ENCODE peak calls at places on chromosomes 12 and 14, in eight cellular contexts. One of them, this sample, is unnamed. For H3K9me3, the result is how much of the 10 kb centered on the place peaks cover.

GRCh38 chr14:23483216-23483854 is 13.8 kb downstream of the NGDN start:
- DNase-seq in left ventricle myocardium inferior: no peak
- DNase-seq in cardiac muscle cell: peak
- DNase-seq in K562: peak
- DNase-seq in heart left ventricle: no peak
- DNase-seq in adrenal gland: no peak
- DNase-seq in HepG2: peak
- DNase-seq in OCI-LY7: peak
- DNase-seq in this sample: no peak

GRCh38 chr12:65699251-65699650 is 125.0 kb upstream of the HMGA2 start:
- DNase-seq in left ventricle myocardium inferior: no peak
- DNase-seq in cardiac muscle cell: peak
- DNase-seq in K562: no peak
- DNase-seq in heart left ventricle: no peak
- DNase-seq in adrenal gland: no peak
- DNase-seq in HepG2: no peak
- DNase-seq in OCI-LY7: no peak
- DNase-seq in this sample: no peak

GRCh38 chr12:104720346-104721064 is 237.6 kb downstream of the SLC41A2 start:
- DNase-seq in left ventricle myocardium inferior: no peak
- DNase-seq in cardiac muscle cell: peak
- DNase-seq in K562: no peak
- DNase-seq in heart left ventricle: no peak
- DNase-seq in adrenal gland: no peak
- DNase-seq in HepG2: no peak
- DNase-seq in OCI-LY7: no peak
- DNase-seq in this sample: no peak

GRCh38 chr12:53726342-53726741 is 910 bp downstream of the CALCOCO1 start:
- DNase-seq in left ventricle myocardium inferior: no peak
- DNase-seq in cardiac muscle cell: no peak
- DNase-seq in K562: peak
- DNase-seq in heart left ventricle: no peak
- DNase-seq in adrenal gland: no peak
- DNase-seq in HepG2: peak
- DNase-seq in OCI-LY7: peak
- DNase-seq in this sample: no peak

GRCh38 chr12:12449533-12450025 is 92.7 kb downstream of the BORCS5 start:
- DNase-seq in left ventricle myocardium inferior: no peak
- DNase-seq in cardiac muscle cell: peak
- DNase-seq in K562: no peak
- DNase-seq in heart left ventricle: no peak
- DNase-seq in adrenal gland: peak
- DNase-seq in HepG2: peak
- DNase-seq in OCI-LY7: no peak
- DNase-seq in this sample: no peak

GRCh38 chr12:50017047-50017446 is 8.2 kb downstream of the RACGAP1 start:
- DNase-seq in left ventricle myocardium inferior: no peak
- DNase-seq in cardiac muscle cell: peak
- DNase-seq in K562: no peak
- DNase-seq in heart left ventricle: peak
- DNase-seq in adrenal gland: peak
- DNase-seq in HepG2: no peak
- DNase-seq in OCI-LY7: no peak
- DNase-seq in this sample: peak

GRCh38 chr14:51650721-51651387 is 856 bp upstream of the FRMD6 start:
- DNase-seq in left ventricle myocardium inferior: peak
- DNase-seq in cardiac muscle cell: no peak
- DNase-seq in K562: peak
- DNase-seq in heart left ventricle: peak
- DNase-seq in adrenal gland: peak
- DNase-seq in HepG2: no peak
- DNase-seq in OCI-LY7: no peak
- DNase-seq in this sample: no peak

GRCh38 chr12:123853401-123854070 is 91.4 kb downstream of the DNAH10 start:
- DNase-seq in left ventricle myocardium inferior: no peak
- DNase-seq in cardiac muscle cell: no peak
- DNase-seq in K562: no peak
- DNase-seq in heart left ventricle: no peak
- DNase-seq in adrenal gland: no peak
- DNase-seq in HepG2: no peak
- DNase-seq in OCI-LY7: no peak
- DNase-seq in this sample: no peak

GRCh38 chr14:31270196-31270772 is 62.7 kb upstream of the HECTD1 start:
- DNase-seq in left ventricle myocardium inferior: no peak
- DNase-seq in cardiac muscle cell: peak
- DNase-seq in K562: peak
- DNase-seq in heart left ventricle: no peak
- DNase-seq in adrenal gland: peak
- DNase-seq in HepG2: peak
- DNase-seq in OCI-LY7: peak
- DNase-seq in this sample: no peak

GRCh38 chr12:95258146-95258545 is 40.5 kb downstream of the VEZT start:
- DNase-seq in left ventricle myocardium inferior: no peak
- DNase-seq in cardiac muscle cell: no peak
- DNase-seq in K562: no peak
- DNase-seq in heart left ventricle: no peak
- DNase-seq in adrenal gland: no peak
- DNase-seq in HepG2: no peak
- DNase-seq in OCI-LY7: no peak
- DNase-seq in this sample: no peak

GRCh38 chr14:101228949-101229541 is 325.5 kb upstream of the RTL1 start:
- DNase-seq in left ventricle myocardium inferior: no peak
- DNase-seq in cardiac muscle cell: no peak
- DNase-seq in K562: no peak
- DNase-seq in heart left ventricle: no peak
- DNase-seq in adrenal gland: peak
- DNase-seq in HepG2: no peak
- DNase-seq in OCI-LY7: no peak
- DNase-seq in this sample: peak

GRCh38 chr14:95667251-95667693 is 19.0 kb upstream of the TCL1B start:
- DNase-seq in left ventricle myocardium inferior: no peak
- DNase-seq in cardiac muscle cell: no peak
- DNase-seq in K562: no peak
- DNase-seq in heart left ventricle: no peak
- DNase-seq in adrenal gland: no peak
- DNase-seq in HepG2: no peak
- DNase-seq in OCI-LY7: peak
- DNase-seq in this sample: no peak

GRCh38 chr12:76329163-76329562 is 19.1 kb downstream of the BBS10 start:
- DNase-seq in left ventricle myocardium inferior: no peak
- DNase-seq in cardiac muscle cell: peak
- DNase-seq in K562: peak
- DNase-seq in heart left ventricle: no peak
- DNase-seq in adrenal gland: no peak
- DNase-seq in HepG2: no peak
- DNase-seq in OCI-LY7: no peak
- DNase-seq in this sample: no peak

GRCh38 chr12:24551368-24551767 is 397.5 kb downstream of the BCAT1 start:
- DNase-seq in left ventricle myocardium inferior: no peak
- DNase-seq in cardiac muscle cell: no peak
- DNase-seq in K562: no peak
- DNase-seq in heart left ventricle: no peak
- DNase-seq in adrenal gland: no peak
- DNase-seq in HepG2: peak
- DNase-seq in OCI-LY7: no peak
- DNase-seq in this sample: no peak

GRCh38 chr14:71429900-71430299 is 502.3 kb upstream of the RGS6 start:
- DNase-seq in left ventricle myocardium inferior: no peak
- DNase-seq in cardiac muscle cell: no peak
- DNase-seq in K562: no peak
- DNase-seq in heart left ventricle: no peak
- DNase-seq in adrenal gland: no peak
- DNase-seq in HepG2: no peak
- DNase-seq in OCI-LY7: no peak
- DNase-seq in this sample: no peak

GRCh38 chr12:113222730-113223531 is 1.7 kb downstream of the TPCN1 start:
- DNase-seq in left ventricle myocardium inferior: peak
- DNase-seq in cardiac muscle cell: peak
- DNase-seq in K562: no peak
- DNase-seq in heart left ventricle: peak
- DNase-seq in adrenal gland: peak
- DNase-seq in HepG2: peak
- DNase-seq in OCI-LY7: peak
- DNase-seq in this sample: no peak

GRCh38 chr14:24436355-24437019 is 6.1 kb downstream of the SDR39U1 start:
- DNase-seq in left ventricle myocardium inferior: no peak
- DNase-seq in cardiac muscle cell: peak
- DNase-seq in K562: peak
- DNase-seq in heart left ventricle: peak
- DNase-seq in adrenal gland: peak
- DNase-seq in HepG2: peak
- DNase-seq in OCI-LY7: peak
- DNase-seq in this sample: no peak

DNA sequence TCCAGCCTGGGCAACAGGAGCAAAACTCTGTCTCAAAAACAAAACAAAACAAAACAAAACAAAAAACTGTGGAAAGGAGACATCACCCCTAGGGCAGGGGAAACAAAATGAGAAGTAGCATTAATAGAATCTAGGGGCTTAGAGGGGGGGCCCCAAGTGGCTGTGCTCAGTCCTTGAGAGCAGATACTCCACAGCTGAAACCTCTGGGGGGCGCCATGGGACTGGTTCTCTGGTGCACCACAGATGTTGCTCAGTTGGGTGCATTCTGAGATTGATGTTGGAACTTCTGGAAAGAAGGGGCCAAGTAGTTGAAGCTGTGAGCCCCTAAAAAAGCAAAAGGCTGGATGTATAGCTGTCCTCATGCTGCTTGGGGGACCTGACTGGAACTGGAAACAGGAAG is 11.8 kb upstream of the SYNE2 start:
- DNase-seq in left ventricle myocardium inferior: no peak
- DNase-seq in cardiac muscle cell: no peak
- DNase-seq in K562: peak
- DNase-seq in heart left ventricle: no peak
- DNase-seq in adrenal gland: peak
- DNase-seq in HepG2: peak
- DNase-seq in OCI-LY7: peak
- DNase-seq in this sample: no peak
- TF ChIP-seq CTCF in left ventricle myocardium inferior: peak
- TF ChIP-seq CTCF in cardiac muscle cell: peak
- TF ChIP-seq CTCF in K562: no peak
- TF ChIP-seq CTCF in heart left ventricle: peak
- TF ChIP-seq CTCF in adrenal gland: no peak
- TF ChIP-seq CTCF in HepG2: peak
- TF ChIP-seq CTCF in OCI-LY7: peak
- TF ChIP-seq CTCF in this sample: no peak

DNA sequence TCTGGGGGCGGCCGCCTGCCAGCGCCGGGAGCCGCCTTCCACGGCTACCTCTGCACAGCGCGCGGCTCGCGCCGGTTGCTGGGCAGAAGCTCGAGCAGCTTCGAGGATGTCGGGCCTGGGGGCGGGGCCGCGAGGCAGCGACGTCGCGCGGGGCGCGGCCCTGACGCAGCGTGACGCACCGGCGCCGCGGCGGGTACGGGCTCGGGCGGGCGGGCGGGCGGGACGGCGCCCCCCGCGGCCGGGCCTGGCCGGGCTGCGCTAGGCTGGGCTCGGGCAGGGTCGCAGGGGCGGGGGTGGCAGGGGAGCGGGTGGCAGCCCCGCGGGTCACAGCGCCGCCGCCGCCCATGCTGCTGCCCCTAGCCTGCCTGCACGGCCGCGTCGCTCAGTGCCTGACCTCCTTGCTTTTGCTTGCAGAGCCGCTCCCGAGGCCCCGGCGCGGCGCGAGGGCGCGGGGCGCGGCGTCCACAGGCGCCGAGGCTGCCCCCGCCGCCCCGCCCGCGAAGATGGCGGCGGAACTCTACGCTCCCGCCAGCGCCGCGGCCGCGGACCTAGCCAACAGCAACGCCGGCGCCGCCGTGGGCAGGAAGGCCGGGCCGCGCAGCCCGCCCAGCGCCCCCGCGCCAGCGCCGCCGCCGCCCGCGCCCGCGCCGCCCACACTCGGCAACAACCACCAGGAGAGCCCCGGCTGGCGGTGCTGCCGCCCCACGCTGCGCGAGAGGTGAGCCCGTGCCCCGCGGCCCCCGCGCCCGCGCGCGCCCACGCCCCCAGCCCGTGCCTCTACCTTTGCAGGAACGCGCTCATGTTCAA is at the start of gene BTBD6:
- DNase-seq in left ventricle myocardium inferior: peak
- DNase-seq in cardiac muscle cell: peak
- DNase-seq in K562: no peak
- DNase-seq in heart left ventricle: peak
- DNase-seq in adrenal gland: peak
- DNase-seq in HepG2: no peak
- DNase-seq in OCI-LY7: peak
- DNase-seq in this sample: peak
- H3K4me3 ChIP-seq in left ventricle myocardium inferior: peak
- H3K4me3 ChIP-seq in cardiac muscle cell: peak
- H3K4me3 ChIP-seq in K562: no peak
- H3K4me3 ChIP-seq in heart left ventricle: peak
- H3K4me3 ChIP-seq in adrenal gland: peak
- H3K4me3 ChIP-seq in HepG2: no peak
- H3K4me3 ChIP-seq in OCI-LY7: peak
- H3K4me3 ChIP-seq in this sample: peak

DNA sequence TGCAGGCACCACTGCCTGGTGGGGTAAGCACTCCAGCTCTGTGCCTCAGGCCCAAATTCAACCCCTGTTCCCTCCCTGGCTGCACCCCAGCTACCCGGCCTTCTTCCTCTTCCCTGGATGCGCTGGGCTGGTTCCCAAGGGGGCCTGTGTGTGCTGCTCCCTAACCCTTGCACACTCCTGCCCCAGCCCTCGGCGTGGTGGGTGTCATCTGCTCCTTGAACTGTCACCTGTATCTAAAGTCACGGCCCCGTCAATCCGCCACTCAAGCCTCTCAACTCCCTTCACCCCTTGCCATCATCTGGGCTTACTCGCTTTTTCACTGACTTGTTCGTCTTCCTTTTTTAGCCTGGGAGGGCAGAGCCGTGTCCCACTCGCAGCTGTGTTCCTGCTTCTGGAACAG is 138.8 kb downstream of the PIWIL1 start:
- DNase-seq in left ventricle myocardium inferior: no peak
- DNase-seq in cardiac muscle cell: no peak
- DNase-seq in K562: no peak
- DNase-seq in heart left ventricle: no peak
- DNase-seq in adrenal gland: no peak
- DNase-seq in HepG2: no peak
- DNase-seq in OCI-LY7: no peak
- DNase-seq in this sample: no peak
- H3K9me3 ChIP-seq in left ventricle myocardium inferior: under half
- H3K9me3 ChIP-seq in cardiac muscle cell: under half
- H3K9me3 ChIP-seq in K562: under half
- H3K9me3 ChIP-seq in heart left ventricle: under half
- H3K9me3 ChIP-seq in adrenal gland: under half
- H3K9me3 ChIP-seq in HepG2: under half
- H3K9me3 ChIP-seq in OCI-LY7: under half
- H3K9me3 ChIP-seq in this sample: under half

DNA sequence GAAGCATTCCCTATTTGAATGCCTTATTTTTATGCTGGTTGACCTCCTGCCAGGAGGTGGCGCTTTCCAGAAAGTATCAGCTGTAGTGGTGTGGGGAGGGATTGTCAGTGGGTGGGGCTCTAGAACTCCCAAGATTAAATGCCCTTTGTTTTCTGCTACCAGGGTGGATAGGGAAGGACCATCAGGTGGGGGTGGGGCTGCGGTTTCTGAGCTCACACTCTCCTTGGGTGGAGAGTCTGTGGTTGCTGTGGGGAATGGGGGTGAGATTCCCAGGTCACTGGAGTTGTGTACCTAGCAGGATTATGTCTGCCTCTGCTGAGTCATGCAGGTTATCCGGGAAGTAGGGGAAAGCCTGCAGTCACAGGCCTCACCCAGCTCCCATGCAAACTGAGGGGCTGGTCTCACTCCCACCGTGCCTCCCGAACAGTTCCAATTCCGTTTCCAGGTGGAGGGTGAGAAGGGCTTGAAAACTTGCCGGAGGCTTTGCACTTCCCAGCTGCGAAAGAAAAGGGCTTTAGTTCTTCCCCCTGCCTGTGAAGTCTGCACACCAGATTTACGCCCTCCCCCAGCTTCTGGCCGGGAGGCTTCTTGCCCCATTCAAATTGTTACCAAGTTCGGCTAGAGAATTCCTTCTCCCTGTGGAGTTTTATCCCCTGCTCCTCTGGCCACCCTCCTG is 68.4 kb downstream of the ALG10B start:
- DNase-seq in left ventricle myocardium inferior: no peak
- DNase-seq in cardiac muscle cell: no peak
- DNase-seq in K562: peak
- DNase-seq in heart left ventricle: no peak
- DNase-seq in adrenal gland: no peak
- DNase-seq in HepG2: peak
- DNase-seq in OCI-LY7: no peak
- DNase-seq in this sample: no peak
- TF ChIP-seq CTCF in left ventricle myocardium inferior: no peak
- TF ChIP-seq CTCF in cardiac muscle cell: no peak
- TF ChIP-seq CTCF in K562: no peak
- TF ChIP-seq CTCF in heart left ventricle: no peak
- TF ChIP-seq CTCF in adrenal gland: no peak
- TF ChIP-seq CTCF in HepG2: peak
- TF ChIP-seq CTCF in OCI-LY7: peak
- TF ChIP-seq CTCF in this sample: no peak

This sample was measured in suprapubic skin.